ENCODE peak calls at places on chromosomes 4 and X, in nine cellular contexts. J is SJSA1; S is epithelial cell of prostate; Q is T-helper 2 cell; C is chondrocyte; D is activated CD4-positive, alpha-beta memory T cell treated with anti-CD3 and anti-CD28 coated beads, Interleukin-2, amount 10 ng/mL, durations not matched to agents 7 days and 5 days; N is hippocampal formation; F is choroid plexus epithelial cell; O is AG08395. Z is an unnamed sample.

GRCh38 chr4:2824329-2825183 is 19.1 kb upstream of the ADD1 start:
- DNase-seq in J (no peak), S (no peak), C (peak), D (no peak), Q (no peak), F (no peak), O (no peak), N (no peak), Z (no peak)

GRCh38 chrX:125210146-125210545 is 109.5 kb upstream of the TEX13C start:
- DNase-seq in D (no peak), F (no peak), Q (no peak), S (no peak), J (no peak), O (no peak), N (no peak), C (no peak), Z (no peak)

GRCh38 chrX:154791951-154792350 is 13.3 kb downstream of the MPP1 start:
- DNase-seq in N (no peak), S (no peak), Q (no peak), F (no peak), O (no peak), C (no peak), D (no peak), J (no peak), Z (no peak)

GRCh38 chr4:184309241-184310170 is 91.8 kb upstream of the ENPP6 start:
- DNase-seq in N (no peak), J (no peak), F (no peak), S (no peak), O (no peak), C (no peak), D (no peak), Q (peak), Z (no peak)

GRCh38 chrX:20507901-20508620 is 241.4 kb upstream of the RPS6KA3 start:
- DNase-seq in J (no peak), F (no peak), D (no peak), O (no peak), S (no peak), Q (no peak), C (no peak), N (no peak), Z (no peak)

GRCh38 chrX:18039023-18039422 is 177.9 kb upstream of the RAI2 start:
- DNase-seq in J (no peak), F (no peak), D (no peak), N (no peak), S (no peak), Q (no peak), O (no peak), C (no peak), Z (no peak)

GRCh38 chrX:109793191-109793590 is 60.1 kb upstream of the ACSL4 start:
- DNase-seq in O (no peak), C (no peak), F (no peak), N (no peak), S (peak), D (no peak), Q (no peak), J (no peak), Z (no peak)

GRCh38 chr4:73608677-73609594 is 11.3 kb downstream of the RASSF6 start:
- DNase-seq in F (peak), Q (no peak), O (no peak), S (no peak), C (no peak), N (no peak), J (no peak), D (no peak), Z (no peak)

GRCh38 chr4:140127422-140127821 is 26.6 kb downstream of the MAML3 start:
- DNase-seq in S (no peak), C (no peak), F (no peak), N (no peak), Q (no peak), O (no peak), J (no peak), D (no peak), Z (no peak)

GRCh38 chr4:136103616-136104015 is 1428.7 kb downstream of the PCDH18 start:
- DNase-seq in J (no peak), D (no peak), N (no peak), S (no peak), F (peak), Q (no peak), C (no peak), O (no peak), Z (no peak)

GRCh38 chr4:105140684-105141490 is 5.8 kb upstream of the TET2 start:
- DNase-seq in F (peak), O (peak), D (peak), N (peak), S (no peak), C (no peak), J (peak), Q (no peak), Z (peak)

GRCh38 chrX:131704136-131704695 is 160.3 kb downstream of the OR13H1 start:
- DNase-seq in D (no peak), O (peak), S (no peak), C (no peak), N (peak), Q (no peak), J (peak), F (no peak), Z (peak)

GRCh38 chrX:147550217-147550616 is 361.5 kb upstream of the FMR1 start:
- DNase-seq in N (no peak), O (no peak), S (no peak), J (peak), D (no peak), C (no peak), F (no peak), Q (no peak), Z (no peak)

GRCh38 chrX:48779399-48779798 is 7.0 kb upstream of the GATA1 start:
- DNase-seq in N (no peak), J (no peak), S (no peak), O (no peak), Q (no peak), D (no peak), C (no peak), F (no peak), Z (no peak)

GRCh38 chr4:52199574-52200338 is 148.7 kb downstream of the SPATA18 start:
- DNase-seq in F (peak), S (peak), O (peak), C (no peak), N (no peak), J (no peak), Q (no peak), D (no peak), Z (peak)

GRCh38 chrX:77785746-77786548 is at the start of gene ATRX:
- DNase-seq in F (peak), J (peak), O (peak), N (peak), C (peak), S (no peak), D (peak), Q (peak), Z (peak)

GRCh38 chr4:76219299-76220055 is 5.9 kb upstream of the SCARB2 start:
- DNase-seq in O (peak), Q (no peak), D (no peak), J (no peak), F (peak), S (no peak), N (no peak), C (no peak), Z (peak)

GRCh38 chrX:129653985-129654651 is 638 bp downstream of the APLN start:
- DNase-seq in O (no peak), C (no peak), J (no peak), S (no peak), Q (no peak), D (no peak), N (no peak), F (peak), Z (peak)

GRCh38 chrX:68433155-68433980 is at the start of gene OPHN1:
- DNase-seq in O (peak), J (peak), D (no peak), C (peak), F (peak), N (peak), Q (no peak), S (no peak), Z (peak)

GRCh38 chr4:83342476-83342875 is 7.8 kb upstream of the HPSE start:
- DNase-seq in O (no peak), D (no peak), J (no peak), C (no peak), S (no peak), N (no peak), F (peak), Q (no peak), Z (no peak)

GRCh38 chr4:123869517-123870282 is 473.1 kb downstream of the SPRY1 start:
- DNase-seq in S (no peak), F (no peak), N (no peak), C (no peak), O (no peak), J (no peak), Q (no peak), D (no peak), Z (no peak)

GRCh38 chrX:114985967-114986592 is 31.3 kb downstream of the IL13RA2 start:
- DNase-seq in D (no peak), N (no peak), Q (no peak), J (no peak), S (no peak), O (peak), F (no peak), C (no peak), Z (no peak)

GRCh38 chr4:3833326-3833989 is 67.3 kb downstream of the ADRA2C start:
- DNase-seq in N (no peak), J (no peak), Q (no peak), O (no peak), C (peak), S (no peak), F (no peak), D (no peak), Z (no peak)

GRCh38 chr4:26020083-26020668 is 106.2 kb downstream of the SMIM20 start:
- DNase-seq in D (peak), N (no peak), Q (no peak), F (peak), J (no peak), S (no peak), O (peak), C (no peak), Z (no peak)

GRCh38 chr4:159649237-159649636 is 546.4 kb downstream of the RAPGEF2 start:
- DNase-seq in S (no peak), C (no peak), D (no peak), F (no peak), Q (no peak), O (no peak), N (no peak), J (no peak), Z (no peak)

GRCh38 chrX:16465081-16465876 is 184.7 kb upstream of the S100G start:
- DNase-seq in O (no peak), F (peak), D (no peak), C (no peak), J (no peak), Q (no peak), N (no peak), S (no peak), Z (no peak)

GRCh38 chrX:111822191-111822590 is 53.8 kb upstream of the TRPC5OS start:
- DNase-seq in J (no peak), S (no peak), F (no peak), O (no peak), C (no peak), Q (no peak), N (no peak), D (no peak), Z (no peak)

GRCh38 chr4:80184791-80185756 is 12.2 kb upstream of the PRDM8 start:
- DNase-seq in Q (no peak), O (peak), F (no peak), J (no peak), D (peak), N (no peak), S (no peak), C (no peak), Z (peak)

GRCh38 chrX:21658152-21658737 is at the start of gene KLHL34:
- DNase-seq in J (no peak), Q (no peak), D (no peak), N (no peak), C (peak), S (no peak), F (no peak), O (no peak), Z (peak)

GRCh38 chr4:188282620-188283232 is 143.5 kb downstream of the TRIML1 start:
- DNase-seq in F (no peak), C (no peak), S (no peak), J (no peak), Q (no peak), O (no peak), N (no peak), D (no peak), Z (no peak)

GRCh38 chr4:169619958-169620845 is at the start of gene CLCN3:
- DNase-seq in D (peak), O (peak), C (peak), J (peak), Q (peak), F (peak), N (peak), S (peak), Z (peak)

GRCh38 chr4:101086801-101087586 is 260.3 kb downstream of the PPP3CA start:
- DNase-seq in D (no peak), Q (no peak), N (no peak), C (no peak), J (no peak), O (no peak), S (no peak), F (no peak), Z (no peak)

GRCh38 chrX:17519349-17519748 is 144.3 kb downstream of the NHS start:
- DNase-seq in N (no peak), S (no peak), Q (no peak), J (no peak), D (no peak), C (no peak), F (no peak), O (peak), Z (peak)

GRCh38 chr4:86934147-86934771 is 552 bp upstream of the AFF1 start:
- DNase-seq in D (peak), C (no peak), O (no peak), Q (no peak), S (no peak), F (peak), J (no peak), N (no peak), Z (no peak)

GRCh38 chr4:114151-114550 is 10.2 kb upstream of the ZNF718 start:
- DNase-seq in Q (no peak), N (no peak), S (no peak), C (no peak), O (no peak), F (no peak), D (no peak), J (no peak), Z (no peak)

GRCh38 chr4:18401435-18401834 is 379.9 kb upstream of the LCORL start:
- DNase-seq in S (no peak), J (no peak), O (no peak), D (no peak), F (no peak), N (no peak), Q (no peak), C (no peak), Z (no peak)

GRCh38 chr4:1472911-1473518 is 66.8 kb upstream of the NKX1-1 start:
- DNase-seq in N (no peak), O (no peak), S (no peak), D (no peak), J (no peak), C (peak), Q (no peak), F (no peak), Z (no peak)

GRCh38 chrX:154352012-154352401 is 22.4 kb downstream of the FLNA start:
- DNase-seq in N (no peak), S (no peak), C (no peak), D (no peak), F (no peak), O (no peak), J (no peak), Q (no peak), Z (no peak)